ENCODE peak calls at places on chromosomes 6 and 20, in four cellular contexts. G, W, P and R are unnamed samples.
A peak's percentile ranks its signal among the peaks of the same experiment; 100 is the strongest.

GRCh38 chr6:17959317-17959716 is 28.1 kb downstream of the KIF13A start:
- DNase-seq in G (no peak), W (no peak), P (no peak), R (no peak)

GRCh38 chr6:89989742-89990141 is 95.5 kb downstream of the GJA10 start:
- DNase-seq in G (no peak), W (no peak), P (no peak), R (no peak)

GRCh38 chr6:149089508-149089907 is 228.0 kb upstream of the TAB2 start:
- DNase-seq in G (no peak), W (no peak), P (no peak), R (no peak)

GRCh38 chr6:155142163-155142901 is 121.5 kb upstream of the CLDN20 start:
- DNase-seq in G (no peak), W (no peak), P (no peak), R (no peak)

GRCh38 chr20:10249048-10249770 is 30.6 kb downstream of the SNAP25 start:
- DNase-seq in G (no peak), W (no peak), P (no peak), R (peak; percentile 47)

GRCh38 chr20:17933711-17934110 is 34.9 kb downstream of the SNX5 start:
- DNase-seq in G (no peak), W (peak; percentile 69), P (no peak), R (no peak)

GRCh38 chr6:1381397-1382330 is 7.7 kb upstream of the FOXF2 start:
- DNase-seq in G (peak; percentile 84), W (no peak), P (no peak), R (peak; percentile 73)

GRCh38 chr20:36149469-36149868 is 5.1 kb upstream of the EPB41L1 start:
- DNase-seq in G (no peak), W (no peak), P (no peak), R (no peak)

GRCh38 chr6:28589234-28589951 is 63.7 kb downstream of the GPX5 start:
- DNase-seq in G (no peak), W (peak; percentile 95), P (peak; percentile 70), R (peak; percentile 97)

GRCh38 chr6:153804755-153805330 is 234.2 kb upstream of the OPRM1 start:
- DNase-seq in G (no peak), W (no peak), P (no peak), R (no peak)

GRCh38 chr20:49672109-49672681 is 41.5 kb downstream of the B4GALT5 start:
- DNase-seq in G (no peak), W (no peak), P (no peak), R (no peak)

GRCh38 chr20:47258745-47259695 is 97.5 kb downstream of the ZMYND8 start:
- DNase-seq in G (no peak), W (no peak), P (peak; percentile 98), R (no peak)

GRCh38 chr6:35044771-35045275 is 96.3 kb downstream of the TCP11 start:
- DNase-seq in G (no peak), W (no peak), P (no peak), R (no peak)

GRCh38 chr20:8735674-8736073 is 333.2 kb upstream of the PLCB4 start:
- DNase-seq in G (no peak), W (no peak), P (no peak), R (no peak)

GRCh38 chr6:100353276-100354015 is 111.3 kb downstream of the SIM1 start:
- DNase-seq in G (no peak), W (no peak), P (no peak), R (no peak)

GRCh38 chr20:63334356-63334755 is 26.8 kb downstream of the CHRNA4 start:
- DNase-seq in G (no peak), W (no peak), P (no peak), R (no peak)

GRCh38 chr20:58670097-58670496 is 19.0 kb downstream of the STX16 start:
- DNase-seq in G (no peak), W (no peak), P (no peak), R (no peak)

GRCh38 chr20:5996765-5997164 is 46.3 kb downstream of the MCM8 start:
- DNase-seq in G (no peak), W (no peak), P (peak; percentile 40), R (peak; percentile 38)

GRCh38 chr20:46406986-46407670 is 713 bp upstream of the ELMO2 start:
- DNase-seq in G (no peak), W (peak; percentile 47), P (peak; percentile 42), R (peak; percentile 28)

GRCh38 chr6:29916741-29917140 is 25.6 kb upstream of the HLA-A start:
- DNase-seq in G (no peak), W (no peak), P (no peak), R (no peak)

GRCh38 chr20:39853664-39854063 is 835.4 kb downstream of the MAFB start:
- DNase-seq in G (no peak), W (no peak), P (peak; percentile 24), R (peak; percentile 11)

GRCh38 chr6:53244958-53245357 is 96.3 kb upstream of the GCM1 start:
- DNase-seq in G (no peak), W (no peak), P (peak; percentile 72), R (no peak)

GRCh38 chr6:112833546-112834215 is 486.6 kb downstream of the RFPL4B start:
- DNase-seq in G (no peak), W (no peak), P (no peak), R (no peak)

GRCh38 chr6:139644821-139645220 is 270.4 kb upstream of the CITED2 start:
- DNase-seq in G (no peak), W (no peak), P (no peak), R (no peak)

GRCh38 chr6:130681028-130681427 is 146.2 kb upstream of the SMLR1 start:
- DNase-seq in G (no peak), W (no peak), P (no peak), R (no peak)

GRCh38 chr6:109183109-109183508 is 87.8 kb downstream of the CEP57L1 start:
- DNase-seq in G (peak; percentile 14), W (no peak), P (no peak), R (peak; percentile 32)

GRCh38 chr6:28710466-28711191 is 184.9 kb downstream of the GPX5 start:
- DNase-seq in G (peak; percentile 55), W (peak; percentile 59), P (no peak), R (peak; percentile 80)

GRCh38 chr20:62980970-62981369 is 25.8 kb downstream of the BHLHE23 start:
- DNase-seq in G (no peak), W (no peak), P (no peak), R (peak; percentile 56)

GRCh38 chr20:58883243-58883691 is 30.8 kb downstream of the GNAS start:
- DNase-seq in G (no peak), W (no peak), P (no peak), R (peak; percentile 83)

GRCh38 chr6:130628862-130629261 is 198.3 kb upstream of the SMLR1 start:
- DNase-seq in G (no peak), W (no peak), P (no peak), R (no peak)

GRCh38 chr6:56491606-56492328 is 150.9 kb downstream of the DST start:
- DNase-seq in G (no peak), W (no peak), P (no peak), R (no peak)

GRCh38 chr20:34940126-34940525 is 15.5 kb downstream of the GSS start:
- DNase-seq in G (no peak), W (no peak), P (no peak), R (no peak)

GRCh38 chr20:52746190-52746589 is 226.0 kb upstream of the TSHZ2 start:
- DNase-seq in G (no peak), W (no peak), P (no peak), R (peak; percentile 76)

GRCh38 chr6:149897015-149897697 is 757 bp downstream of the RAET1E start:
- DNase-seq in G (no peak), W (no peak), P (no peak), R (no peak)

DNA sequence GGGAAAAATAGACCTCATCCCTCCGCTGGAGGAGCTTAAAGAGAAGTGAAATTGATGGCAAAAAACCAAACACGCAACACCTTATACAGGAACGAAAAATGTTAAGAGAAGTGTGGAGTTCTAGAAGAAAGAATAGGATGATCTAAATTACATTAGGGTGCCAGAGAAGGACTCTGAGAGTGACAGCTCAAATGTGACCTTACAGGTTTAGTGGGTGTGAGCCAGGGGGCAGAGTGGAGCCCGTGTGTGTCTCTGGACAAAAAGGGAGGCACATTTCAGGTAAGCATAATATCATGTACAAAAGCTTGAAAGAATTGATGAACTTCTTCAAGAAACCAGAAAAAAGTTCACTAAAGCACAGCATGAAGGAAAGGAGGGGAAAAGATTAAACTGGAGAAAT is 20.8 kb downstream of the HLA-DRA start:
- DNase-seq in G (no peak), W (no peak), P (no peak), R (peak; percentile 27)
- TF ChIP-seq CTCF in G (no peak), W (no peak), P (peak; percentile 23), R (peak; percentile 42)

DNA sequence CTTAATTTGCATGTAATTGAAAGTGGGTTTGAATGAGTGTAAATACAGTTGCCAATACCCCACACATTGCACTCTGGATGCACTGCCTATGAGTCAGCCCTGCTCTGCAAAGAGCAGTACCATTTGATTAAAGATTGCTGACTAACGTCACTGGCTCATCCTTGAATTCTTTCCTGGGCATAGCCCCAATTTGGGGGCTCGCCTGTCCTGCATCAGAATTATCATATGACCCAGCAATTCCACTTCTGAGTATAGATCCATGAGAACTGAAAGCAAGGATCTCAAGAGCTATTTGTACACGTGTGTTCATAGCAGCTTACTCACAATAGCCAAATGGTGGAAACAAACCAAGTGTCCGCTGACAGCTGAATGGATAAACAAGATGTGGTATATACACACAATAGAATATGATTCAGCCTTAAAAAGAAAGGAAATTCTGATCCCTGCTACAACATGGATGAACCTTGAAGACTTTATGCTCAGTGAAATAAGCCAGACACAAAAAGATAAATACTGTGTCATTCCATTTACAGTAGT is 36.3 kb downstream of the MYLK4 start:
- DNase-seq in G (no peak), W (no peak), P (no peak), R (no peak)
- TF ChIP-seq POLR2AphosphoS5 in G (peak; percentile 46), W (no peak), P (no peak), R (no peak)

GRCh38 chr20:31845300-31845863 is at the start of gene FOXS1:
- DNase-seq in G (no peak), W (no peak), P (no peak), R (peak; percentile 60)
- TF ChIP-seq JUNB in G (no peak), W (no peak), P (no peak), R (no peak)

DNA sequence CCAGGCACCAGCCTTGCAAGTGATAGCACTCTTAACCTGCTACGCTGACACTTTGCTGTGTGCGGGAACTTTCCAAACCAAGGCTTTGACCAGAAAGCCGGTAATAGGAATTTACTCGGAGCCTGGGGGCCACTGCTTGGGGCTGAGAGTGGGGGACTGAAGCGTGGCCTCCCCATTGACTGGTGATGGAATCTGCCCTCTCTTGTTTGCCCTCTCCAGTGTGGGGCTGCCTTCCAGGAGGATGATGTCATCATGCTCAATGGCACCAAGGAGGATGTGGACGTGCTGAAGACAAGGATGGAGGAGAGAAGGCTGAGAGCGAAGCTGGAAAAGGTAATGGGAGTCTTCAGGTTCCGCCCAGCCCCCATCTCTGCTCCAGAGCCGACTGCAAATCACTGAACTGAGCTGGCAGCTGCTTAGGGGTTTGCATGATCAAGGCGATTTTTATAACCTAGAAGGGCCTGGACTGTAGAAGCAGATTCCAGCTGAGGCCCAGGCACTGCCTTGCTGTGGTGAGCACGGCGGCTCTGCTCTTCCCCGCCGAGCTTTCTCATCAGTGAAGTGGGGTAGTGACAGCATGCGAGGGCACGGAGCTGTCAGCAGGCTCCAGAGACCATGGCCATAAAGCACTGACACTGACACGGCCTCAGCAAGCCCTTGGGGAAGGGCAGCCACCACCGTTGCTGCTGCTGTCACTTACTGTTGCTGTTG is 11.3 kb upstream of the FAM209A start:
- DNase-seq in G (no peak), W (no peak), P (no peak), R (peak; percentile 4)
- TF ChIP-seq CTCF in G (no peak), W (no peak), P (no peak), R (no peak)

GRCh38 chr6:13012271-13012670 is 295.7 kb downstream of the PHACTR1 start:
- DNase-seq in G (no peak), W (no peak), P (no peak), R (no peak)
- TF ChIP-seq POLR2AphosphoS5 in G (no peak), W (no peak), P (no peak), R (no peak)